ENCODE peak calls at places on chromosomes 12 and 14, in four cellular contexts. W, S, X and A are unnamed samples. For H3K27me3, the result is how much of the 10 kb centered on the place peaks cover.

GRCh38 chr14:24944800-24945199 is 105.1 kb downstream of the STXBP6 start:
- DNase-seq in W (no peak), S (no peak), X (peak), A (no peak)

GRCh38 chr14:77738559-77739250 is 22.3 kb downstream of the SNW1 start:
- DNase-seq in W (no peak), S (peak), X (no peak), A (no peak)

GRCh38 chr12:77995436-77996167 is 164.9 kb downstream of the NAV3 start:
- DNase-seq in W (no peak), S (no peak), X (no peak), A (no peak)

GRCh38 chr12:48197967-48198618 is 5.0 kb downstream of the OR10AD1 start:
- DNase-seq in W (peak), S (peak), X (peak), A (peak)

GRCh38 chr12:95473440-95473946 is 459 bp upstream of the METAP2 start:
- DNase-seq in W (peak), S (peak), X (peak), A (peak)

GRCh38 chr12:39406257-39406656 is 36.7 kb downstream of the KIF21A start:
- DNase-seq in W (no peak), S (no peak), X (no peak), A (no peak)

GRCh38 chr12:58030566-58031279 is 89.4 kb downstream of the ATP23 start:
- DNase-seq in W (no peak), S (no peak), X (no peak), A (no peak)

GRCh38 chr14:54654600-54654999 is 87.7 kb downstream of the SAMD4A start:
- DNase-seq in W (no peak), S (no peak), X (no peak), A (no peak)

GRCh38 chr14:91185721-91186120 is 58.8 kb downstream of the GPR68 start:
- DNase-seq in W (no peak), S (no peak), X (no peak), A (no peak)

GRCh38 chr12:11779286-11779685 is 129.8 kb downstream of the ETV6 start:
- DNase-seq in W (no peak), S (no peak), X (no peak), A (no peak)

GRCh38 chr12:2722806-2723205 is 72.0 kb upstream of the FKBP4 start:
- DNase-seq in W (no peak), S (no peak), X (peak), A (no peak)

GRCh38 chr14:80464531-80465149 is 253.3 kb upstream of the DIO2 start:
- DNase-seq in W (no peak), S (no peak), X (no peak), A (no peak)

GRCh38 chr12:29499235-29499634 is 1.7 kb upstream of the OVCH1 start:
- DNase-seq in W (no peak), S (no peak), X (no peak), A (no peak)

GRCh38 chr12:11944321-11944720 is 126.4 kb upstream of the BCL2L14 start:
- DNase-seq in W (no peak), S (no peak), X (no peak), A (no peak)

GRCh38 chr12:41407240-41407799 is 219.2 kb downstream of the PDZRN4 start:
- DNase-seq in W (no peak), S (no peak), X (no peak), A (no peak)

GRCh38 chr12:13368971-13369370 is 172.4 kb downstream of the EMP1 start:
- DNase-seq in W (no peak), S (no peak), X (no peak), A (no peak)

GRCh38 chr12:59403259-59403932 is 192.4 kb upstream of the SLC16A7 start:
- DNase-seq in W (peak), S (peak), X (peak), A (no peak)

GRCh38 chr12:89880695-89881350 is 172.2 kb upstream of the ATP2B1 start:
- DNase-seq in W (peak), S (no peak), X (no peak), A (no peak)

GRCh38 chr12:99619389-99620158 is 28.0 kb upstream of the GARIN6 start:
- DNase-seq in W (no peak), S (no peak), X (no peak), A (no peak)

GRCh38 chr12:113642672-113643071 is 171.0 kb upstream of the LHX5 start:
- DNase-seq in W (no peak), S (no peak), X (no peak), A (no peak)
- H3K27me3 ChIP-seq in W (under half), S (under half), X (under half), A (half or more)

DNA sequence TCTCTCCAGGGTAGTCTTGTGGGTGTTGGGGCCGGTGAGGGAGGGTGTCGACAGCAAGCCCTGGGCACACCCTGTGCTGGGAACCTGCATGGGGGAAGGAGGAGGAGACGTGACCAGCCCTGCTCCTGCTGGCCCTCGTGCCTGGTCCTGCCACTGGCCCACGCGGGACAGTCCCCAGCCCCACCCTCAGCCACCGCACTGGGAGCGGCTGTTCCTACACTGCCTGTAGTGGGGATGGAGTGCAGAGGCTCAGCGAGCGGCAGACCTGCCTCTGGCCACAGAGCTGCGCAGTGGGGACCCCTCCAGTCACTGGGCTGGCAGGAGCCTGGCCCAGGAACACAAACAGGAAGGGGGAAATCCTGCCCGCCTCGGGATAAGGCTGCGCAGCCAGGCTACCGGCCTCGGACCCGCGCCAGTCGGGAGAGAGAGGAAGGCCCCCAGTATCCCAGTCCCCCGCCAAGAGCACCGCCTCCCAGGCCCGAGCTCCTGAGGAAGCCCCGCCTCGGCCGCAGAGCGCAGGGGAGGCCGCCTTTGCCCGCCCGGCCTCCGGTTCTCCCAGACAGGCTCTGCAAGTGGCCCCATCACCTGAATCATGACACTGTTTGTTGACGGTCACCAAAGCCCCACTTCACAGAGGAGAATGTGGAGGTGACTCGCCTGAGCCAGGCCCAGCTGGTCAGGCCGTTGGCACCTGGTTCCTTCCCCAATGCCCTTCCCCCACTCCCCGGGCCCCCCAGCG is 10.6 kb downstream of the AHNAK2 start:
- DNase-seq in W (no peak), S (peak), X (peak), A (no peak)
- TF ChIP-seq POLR2A in W (no peak), S (peak), X (no peak), A (no peak)

GRCh38 chr12:9868951-9869306 is 225 bp downstream of the CLEC2B start:
- DNase-seq in W (no peak), S (no peak), X (no peak), A (no peak)
- H3K4me3 ChIP-seq in W (peak), S (peak), X (peak), A (peak)

GRCh38 chr12:93060666-93061413 is 131.7 kb upstream of the EEA1 start:
- DNase-seq in W (no peak), S (peak), X (no peak), A (no peak)
- H3K27me3 ChIP-seq in W (under half), S (under half), X (under half), A (under half)

DNA sequence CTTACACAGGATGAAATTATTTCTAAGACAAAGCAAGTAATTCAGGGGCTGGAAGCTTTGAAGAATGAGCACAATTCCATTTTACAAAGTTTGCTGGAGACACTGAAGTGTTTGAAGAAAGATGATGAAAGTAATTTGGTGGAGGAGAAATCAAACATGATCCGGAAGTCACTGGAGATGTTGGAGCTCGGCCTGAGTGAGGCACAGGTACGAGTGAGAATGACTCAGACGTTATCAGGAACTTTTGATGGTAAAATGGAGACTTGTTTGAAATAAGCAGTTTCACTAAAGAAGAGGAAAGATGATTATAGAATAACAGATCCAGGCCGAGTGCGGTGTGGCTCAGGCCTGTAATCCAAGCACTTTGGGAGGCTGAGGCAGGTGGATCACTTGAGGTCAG is 25.6 kb downstream of the KLC1 start:
- DNase-seq in W (no peak), S (no peak), X (no peak), A (no peak)
- TF ChIP-seq POLR2A in W (no peak), S (no peak), X (no peak), A (no peak)

GRCh38 chr12:54029529-54030441 is 1.5 kb downstream of the HOXC6 start:
- DNase-seq in W (no peak), S (no peak), X (no peak), A (no peak)
- H3K4me3 ChIP-seq in W (peak), S (no peak), X (no peak), A (peak)

GRCh38 chr14:57085801-57086200 is 182.9 kb downstream of the EXOC5 start:
- DNase-seq in W (no peak), S (no peak), X (peak), A (no peak)
- H3K27me3 ChIP-seq in W (under half), S (under half), X (under half), A (under half)